ENCODE peak calls at places on chromosomes 1 and 21, in four cellular contexts. One of them, this sample, is unnamed.

GRCh38 chr1:168767885-168768584 is 39.0 kb upstream of the DPT start:
- DNase-seq in IMR-90: peak
- DNase-seq in mucosa of descending colon: no peak
- DNase-seq in AG09309: no peak
- DNase-seq in this sample: no peak

GRCh38 chr1:27006683-27007082 is 6.0 kb downstream of the TENT5B start:
- DNase-seq in IMR-90: no peak
- DNase-seq in mucosa of descending colon: no peak
- DNase-seq in AG09309: no peak
- DNase-seq in this sample: no peak

GRCh38 chr1:229068266-229069043 is 202.5 kb upstream of the RAB4A start:
- DNase-seq in IMR-90: no peak
- DNase-seq in mucosa of descending colon: no peak
- DNase-seq in AG09309: no peak
- DNase-seq in this sample: no peak

GRCh38 chr1:15028117-15028516 is 125.4 kb upstream of the TMEM51 start:
- DNase-seq in IMR-90: peak
- DNase-seq in mucosa of descending colon: peak
- DNase-seq in AG09309: peak
- DNase-seq in this sample: peak

GRCh38 chr1:38331496-38332210 is 285.1 kb upstream of the POU3F1 start:
- DNase-seq in IMR-90: no peak
- DNase-seq in mucosa of descending colon: no peak
- DNase-seq in AG09309: no peak
- DNase-seq in this sample: no peak

GRCh38 chr1:219081943-219082925 is 91.4 kb upstream of the LYPLAL1 start:
- DNase-seq in IMR-90: no peak
- DNase-seq in mucosa of descending colon: no peak
- DNase-seq in AG09309: no peak
- DNase-seq in this sample: no peak

GRCh38 chr1:223628233-223628632 is 37.3 kb downstream of the CAPN8 start:
- DNase-seq in IMR-90: peak
- DNase-seq in mucosa of descending colon: no peak
- DNase-seq in AG09309: peak
- DNase-seq in this sample: no peak

GRCh38 chr1:206578959-206579358 is 33.3 kb downstream of the EIF2D start:
- DNase-seq in IMR-90: no peak
- DNase-seq in mucosa of descending colon: no peak
- DNase-seq in AG09309: no peak
- DNase-seq in this sample: no peak

GRCh38 chr1:184022651-184023050 is 14.9 kb downstream of the COLGALT2 start:
- DNase-seq in IMR-90: peak
- DNase-seq in mucosa of descending colon: no peak
- DNase-seq in AG09309: no peak
- DNase-seq in this sample: no peak

GRCh38 chr1:220045356-220046051 is 801 bp downstream of the EPRS1 start:
- DNase-seq in IMR-90: no peak
- DNase-seq in mucosa of descending colon: no peak
- DNase-seq in AG09309: no peak
- DNase-seq in this sample: no peak

GRCh38 chr1:17757426-17757825 is 2.3 kb downstream of the ACTL8 start:
- DNase-seq in IMR-90: no peak
- DNase-seq in mucosa of descending colon: no peak
- DNase-seq in AG09309: no peak
- DNase-seq in this sample: no peak

GRCh38 chr1:33563702-33564101 is 91.3 kb downstream of the ZSCAN20 start:
- DNase-seq in IMR-90: no peak
- DNase-seq in mucosa of descending colon: no peak
- DNase-seq in AG09309: no peak
- DNase-seq in this sample: no peak

GRCh38 chr1:171427852-171428471 is 57.4 kb upstream of the PRRC2C start:
- DNase-seq in IMR-90: no peak
- DNase-seq in mucosa of descending colon: no peak
- DNase-seq in AG09309: no peak
- DNase-seq in this sample: no peak

GRCh38 chr1:15173863-15174614 is 20.5 kb downstream of the TMEM51 start:
- DNase-seq in IMR-90: no peak
- DNase-seq in mucosa of descending colon: no peak
- DNase-seq in AG09309: no peak
- DNase-seq in this sample: no peak

GRCh38 chr21:39051561-39051949 is 131.7 kb downstream of the PSMG1 start:
- DNase-seq in IMR-90: peak
- DNase-seq in mucosa of descending colon: no peak
- DNase-seq in AG09309: peak
- DNase-seq in this sample: peak

GRCh38 chr21:41152149-41152548 is 15.8 kb upstream of the BACE2 start:
- DNase-seq in IMR-90: no peak
- DNase-seq in mucosa of descending colon: no peak
- DNase-seq in AG09309: no peak
- DNase-seq in this sample: no peak

GRCh38 chr1:47881505-47882442 is 115.4 kb downstream of the TRABD2B start:
- DNase-seq in IMR-90: peak
- DNase-seq in mucosa of descending colon: no peak
- DNase-seq in AG09309: no peak
- DNase-seq in this sample: peak

GRCh38 chr1:232267092-232267836 is 362.7 kb downstream of the SIPA1L2 start:
- DNase-seq in IMR-90: no peak
- DNase-seq in mucosa of descending colon: no peak
- DNase-seq in AG09309: no peak
- DNase-seq in this sample: no peak

GRCh38 chr1:7564097-7564496 is 207.0 kb upstream of the VAMP3 start:
- DNase-seq in IMR-90: no peak
- DNase-seq in mucosa of descending colon: no peak
- DNase-seq in AG09309: no peak
- DNase-seq in this sample: no peak

GRCh38 chr1:30327370-30328099 is 395.9 kb downstream of the MATN1 start:
- DNase-seq in IMR-90: no peak
- DNase-seq in mucosa of descending colon: no peak
- DNase-seq in AG09309: no peak
- DNase-seq in this sample: no peak

GRCh38 chr1:112673589-112674439 is 645 bp upstream of the MOV10 start:
- DNase-seq in IMR-90: peak
- DNase-seq in mucosa of descending colon: no peak
- DNase-seq in AG09309: peak
- DNase-seq in this sample: peak

GRCh38 chr1:69737527-69738176 is 169.9 kb downstream of the LRRC7 start:
- DNase-seq in IMR-90: peak
- DNase-seq in mucosa of descending colon: no peak
- DNase-seq in AG09309: peak
- DNase-seq in this sample: peak

GRCh38 chr1:60044881-60045280 is 28.7 kb downstream of the C1orf87 start:
- DNase-seq in IMR-90: no peak
- DNase-seq in mucosa of descending colon: no peak
- DNase-seq in AG09309: no peak
- DNase-seq in this sample: no peak

GRCh38 chr1:227773558-227773957 is 38.3 kb downstream of the SNAP47 start:
- DNase-seq in IMR-90: no peak
- DNase-seq in mucosa of descending colon: peak
- DNase-seq in AG09309: no peak
- DNase-seq in this sample: no peak

GRCh38 chr1:112956503-112957132 is 622 bp upstream of the SLC16A1 start:
- DNase-seq in IMR-90: no peak
- DNase-seq in mucosa of descending colon: peak
- DNase-seq in AG09309: no peak
- DNase-seq in this sample: no peak

GRCh38 chr1:153598309-153599172 is 14.4 kb downstream of the S100A16 start:
- DNase-seq in IMR-90: peak
- DNase-seq in mucosa of descending colon: no peak
- DNase-seq in AG09309: no peak
- DNase-seq in this sample: no peak

GRCh38 chr1:112997781-112998180 is 41.8 kb upstream of the SLC16A1 start:
- DNase-seq in IMR-90: peak
- DNase-seq in mucosa of descending colon: no peak
- DNase-seq in AG09309: no peak
- DNase-seq in this sample: no peak

GRCh38 chr1:42370876-42371549 is 9.6 kb upstream of the RIMKLA start:
- DNase-seq in IMR-90: no peak
- DNase-seq in mucosa of descending colon: no peak
- DNase-seq in AG09309: no peak
- DNase-seq in this sample: no peak

GRCh38 chr1:55257958-55258357 is 42.8 kb upstream of the USP24 start:
- DNase-seq in IMR-90: peak
- DNase-seq in mucosa of descending colon: no peak
- DNase-seq in AG09309: no peak
- DNase-seq in this sample: no peak

GRCh38 chr21:44552681-44553080 is 1.4 kb upstream of the KRTAP10-2 start:
- DNase-seq in IMR-90: no peak
- DNase-seq in mucosa of descending colon: no peak
- DNase-seq in AG09309: no peak
- DNase-seq in this sample: no peak

GRCh38 chr1:175808573-175808972 is 65.2 kb upstream of the TNR start:
- DNase-seq in IMR-90: no peak
- DNase-seq in mucosa of descending colon: no peak
- DNase-seq in AG09309: no peak
- DNase-seq in this sample: no peak

GRCh38 chr1:201288007-201288406 is 4.7 kb downstream of the PKP1 start:
- DNase-seq in IMR-90: no peak
- DNase-seq in mucosa of descending colon: no peak
- DNase-seq in AG09309: no peak
- DNase-seq in this sample: no peak

GRCh38 chr1:1678581-1679380 is 13.8 kb downstream of the SLC35E2B start:
- DNase-seq in IMR-90: no peak
- DNase-seq in mucosa of descending colon: peak
- DNase-seq in AG09309: no peak
- DNase-seq in this sample: no peak

GRCh38 chr1:44826375-44827196 is 16.5 kb downstream of the PTCH2 start:
- DNase-seq in IMR-90: no peak
- DNase-seq in mucosa of descending colon: peak
- DNase-seq in AG09309: no peak
- DNase-seq in this sample: no peak

GRCh38 chr1:156838972-156839371 is 19.9 kb downstream of the INSRR start:
- DNase-seq in IMR-90: no peak
- DNase-seq in mucosa of descending colon: no peak
- DNase-seq in AG09309: no peak
- DNase-seq in this sample: no peak

DNA sequence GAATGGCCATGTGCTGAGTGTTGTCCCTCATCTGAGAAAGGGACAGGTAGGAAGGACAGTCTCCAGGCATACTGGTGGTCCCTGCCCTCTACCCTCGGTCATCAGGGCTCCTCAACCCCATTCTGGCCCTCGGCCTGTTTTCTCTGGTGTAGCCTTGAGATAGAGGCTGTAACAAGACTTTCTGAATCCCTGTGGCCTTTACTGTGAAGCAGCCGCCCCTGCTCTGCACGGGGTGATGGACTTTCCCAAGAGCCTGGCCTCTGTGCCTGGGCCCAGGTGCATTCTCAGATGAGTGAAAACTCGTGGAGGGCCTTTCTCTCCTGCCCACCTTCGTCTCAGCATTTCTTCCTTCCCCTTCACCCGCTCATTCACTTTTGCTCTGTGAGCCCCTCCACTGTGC is 3.0 kb upstream of the CASQ1 start:
- DNase-seq in IMR-90: no peak
- DNase-seq in mucosa of descending colon: no peak
- DNase-seq in AG09309: no peak
- DNase-seq in this sample: no peak
- TF ChIP-seq CTCF in IMR-90: no peak
- TF ChIP-seq CTCF in mucosa of descending colon: no peak
- TF ChIP-seq CTCF in AG09309: no peak
- TF ChIP-seq CTCF in this sample: no peak

GRCh38 chr1:6105218-6105679 is 59.6 kb downstream of the KCNAB2 start:
- DNase-seq in IMR-90: no peak
- DNase-seq in mucosa of descending colon: peak
- DNase-seq in AG09309: no peak
- DNase-seq in this sample: no peak

GRCh38 chr1:6102227-6102845 is 56.6 kb downstream of the KCNAB2 start:
- DNase-seq in IMR-90: no peak
- DNase-seq in mucosa of descending colon: peak
- DNase-seq in AG09309: no peak
- DNase-seq in this sample: no peak

GRCh38 chr1:6103111-6103853 is 57.6 kb downstream of the KCNAB2 start:
- DNase-seq in IMR-90: no peak
- DNase-seq in mucosa of descending colon: peak
- DNase-seq in AG09309: no peak
- DNase-seq in this sample: no peak

GRCh38 chr1:6104631-6105030 is 58.9 kb downstream of the KCNAB2 start:
- DNase-seq in IMR-90: no peak
- DNase-seq in mucosa of descending colon: peak
- DNase-seq in AG09309: no peak
- DNase-seq in this sample: no peak

DNA sequence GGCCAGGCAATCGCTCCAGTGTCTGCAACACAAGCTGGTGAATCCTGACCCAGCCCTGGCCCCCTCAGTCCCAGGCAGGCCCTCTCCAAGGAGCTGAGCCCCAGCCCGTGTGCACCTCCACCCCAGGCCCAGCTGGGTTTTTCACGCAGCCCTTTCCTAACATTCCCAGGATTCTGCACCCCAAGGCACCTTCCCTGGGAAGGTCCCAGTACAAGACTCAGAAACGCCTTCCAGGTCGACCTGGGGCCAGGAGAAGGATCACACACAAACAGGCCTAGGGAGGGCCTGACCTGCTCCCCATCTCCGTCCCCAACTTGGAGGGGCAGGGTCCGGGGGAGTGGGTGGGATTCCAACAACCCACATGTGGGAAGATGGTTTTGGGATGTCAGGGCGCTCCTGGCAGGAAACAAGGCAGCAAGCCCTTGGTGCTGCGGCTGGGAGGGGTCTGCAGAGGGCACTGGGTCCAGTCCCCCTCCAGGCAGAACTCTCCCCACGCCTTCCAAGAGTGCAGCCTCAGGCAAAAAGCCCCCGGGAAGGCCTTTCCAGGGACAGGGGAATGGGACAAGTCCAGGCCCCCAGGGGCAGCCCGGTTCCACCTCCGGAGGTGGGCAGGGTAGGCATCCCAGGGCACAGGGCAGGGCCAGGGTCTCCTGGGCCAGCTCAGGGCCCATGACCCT is 58.3 kb downstream of the KCNAB2 start:
- DNase-seq in IMR-90: no peak
- DNase-seq in mucosa of descending colon: peak
- DNase-seq in AG09309: no peak
- DNase-seq in this sample: no peak
- TF ChIP-seq CTCF in IMR-90: no peak
- TF ChIP-seq CTCF in mucosa of descending colon: no peak
- TF ChIP-seq CTCF in AG09309: no peak
- TF ChIP-seq CTCF in this sample: no peak

GRCh38 chr1:78060857-78061563 is 15.2 kb downstream of the GIPC2 start:
- DNase-seq in IMR-90: no peak
- DNase-seq in mucosa of descending colon: no peak
- DNase-seq in AG09309: no peak
- DNase-seq in this sample: no peak
- TF ChIP-seq CTCF in IMR-90: peak
- TF ChIP-seq CTCF in mucosa of descending colon: no peak
- TF ChIP-seq CTCF in AG09309: no peak
- TF ChIP-seq CTCF in this sample: no peak

GRCh38 chr1:234486858-234487830 is 8.2 kb upstream of the TARBP1 start:
- DNase-seq in IMR-90: peak
- DNase-seq in mucosa of descending colon: no peak
- DNase-seq in AG09309: no peak
- DNase-seq in this sample: peak

GRCh38 chr1:234488054-234488953 is 9.3 kb upstream of the TARBP1 start:
- DNase-seq in IMR-90: no peak
- DNase-seq in mucosa of descending colon: no peak
- DNase-seq in AG09309: no peak
- DNase-seq in this sample: no peak

GRCh38 chr1:234490789-234491479 is 12.0 kb upstream of the TARBP1 start:
- DNase-seq in IMR-90: no peak
- DNase-seq in mucosa of descending colon: no peak
- DNase-seq in AG09309: no peak
- DNase-seq in this sample: no peak

GRCh38 chr1:234489692-234490065 is 10.7 kb upstream of the TARBP1 start:
- DNase-seq in IMR-90: no peak
- DNase-seq in mucosa of descending colon: no peak
- DNase-seq in AG09309: no peak
- DNase-seq in this sample: no peak

GRCh38 chr1:234488954-234489691 is 10.1 kb upstream of the TARBP1 start:
- DNase-seq in IMR-90: no peak
- DNase-seq in mucosa of descending colon: no peak
- DNase-seq in AG09309: no peak
- DNase-seq in this sample: no peak
- TF ChIP-seq CTCF in IMR-90: no peak
- TF ChIP-seq CTCF in mucosa of descending colon: no peak
- TF ChIP-seq CTCF in AG09309: no peak
- TF ChIP-seq CTCF in this sample: no peak